ENCODE peak calls at places on chromosomes 16 and 17, in four cellular contexts. Y is GM12878, S is K562, A is HepG2. K is an unnamed sample.

GRCh38 chr16:15760129-15760528 is 96.7 kb downstream of the MYH11 start:
- DNase-seq in Y (no peak), S (no peak), A (no peak), K (no peak)

GRCh38 chr16:1983544-1984346 is at the start of gene GFER:
- DNase-seq in A (peak), S (peak), Y (peak), K (peak)

GRCh38 chr16:66335704-66336329 is 30.7 kb upstream of the CDH5 start:
- DNase-seq in Y (no peak), S (no peak), A (no peak), K (no peak)

GRCh38 chr17:60102632-60103047 is 23.9 kb upstream of the HEATR6 start:
- DNase-seq in S (no peak), Y (no peak), A (no peak), K (no peak)

GRCh38 chr16:4370151-4370550 is 1.5 kb upstream of the VASN start:
- DNase-seq in Y (no peak), S (no peak), A (no peak), K (no peak)

GRCh38 chr16:1494711-1495110 is 1.6 kb downstream of the TELO2 start:
- DNase-seq in Y (no peak), S (no peak), A (no peak), K (no peak)

GRCh38 chr17:9672266-9672665 is 26.9 kb downstream of the USP43 start:
- DNase-seq in Y (no peak), A (no peak), S (no peak), K (no peak)

GRCh38 chr16:55552621-55553020 is 13.9 kb upstream of the CAPNS2 start:
- DNase-seq in Y (no peak), A (no peak), S (no peak), K (no peak)

GRCh38 chr16:25487888-25488287 is 203.9 kb upstream of the HS3ST4 start:
- DNase-seq in A (no peak), Y (no peak), S (no peak), K (no peak)

GRCh38 chr17:44607836-44608690 is 48.2 kb upstream of the MEIOC start:
- DNase-seq in A (peak), S (no peak), Y (no peak), K (peak)

GRCh38 chr17:36590082-36590481 is 1.6 kb upstream of the DHRS11 start:
- DNase-seq in S (peak), A (no peak), Y (no peak), K (no peak)

GRCh38 chr17:49229805-49230600 is 584 bp downstream of the PHOSPHO1 start:
- DNase-seq in S (no peak), A (no peak), Y (no peak), K (no peak)

GRCh38 chr17:58314706-58315015 is 13.9 kb downstream of the TSPOAP1 start:
- DNase-seq in S (no peak), Y (no peak), A (no peak), K (no peak)

GRCh38 chr17:78601577-78602190 is 24.5 kb upstream of the DNAH17 start:
- DNase-seq in A (peak), Y (no peak), S (no peak), K (no peak)

GRCh38 chr16:35516551-35516950 is 2057.1 kb downstream of the TP53TG3F start:
- DNase-seq in S (no peak), A (no peak), Y (no peak), K (no peak)

GRCh38 chr16:54462151-54462651 is 175.6 kb upstream of the IRX3 start:
- DNase-seq in A (no peak), Y (no peak), S (no peak), K (no peak)

GRCh38 chr17:21282231-21282630 is 2.3 kb upstream of the MAP2K3 start:
- DNase-seq in Y (no peak), A (no peak), S (no peak), K (no peak)

GRCh38 chr16:67105251-67105650 is 4.5 kb upstream of the PHAF1 start:
- DNase-seq in Y (no peak), A (no peak), S (no peak), K (no peak)

GRCh38 chr17:29115906-29116651 is 64.1 kb downstream of the MYO18A start:
- DNase-seq in Y (no peak), S (peak), A (peak), K (peak)

GRCh38 chr16:28596840-28597691 is at the start of gene SULT1A2:
- DNase-seq in A (peak), Y (no peak), S (peak), K (peak)

GRCh38 chr16:81786321-81786720 is 7.2 kb downstream of the PLCG2 start:
- DNase-seq in S (no peak), Y (no peak), A (no peak), K (no peak)

GRCh38 chr17:57455063-57455914 is 199.0 kb downstream of the MSI2 start:
- DNase-seq in A (no peak), Y (peak), S (no peak), K (no peak)

GRCh38 chr17:16930571-16931317 is 41.2 kb downstream of the TNFRSF13B start:
- DNase-seq in S (no peak), A (no peak), Y (no peak), K (no peak)

GRCh38 chr17:34076743-34077631 is 178.1 kb upstream of the CCL2 start:
- DNase-seq in S (no peak), A (no peak), Y (no peak), K (no peak)

GRCh38 chr16:66549284-66550131 is at the start of gene TK2:
- DNase-seq in Y (no peak), S (peak), A (peak), K (peak)

GRCh38 chr17:32483451-32484019 is 3.3 kb upstream of the CDK5R1 start:
- DNase-seq in Y (no peak), S (no peak), A (peak), K (peak)

GRCh38 chr16:64250866-64251265 is 871.0 kb downstream of the CDH11 start:
- DNase-seq in A (no peak), S (no peak), Y (no peak), K (no peak)

GRCh38 chr16:73000907-73001521 is 46.9 kb downstream of the ZFHX3 start:
- DNase-seq in A (no peak), S (no peak), Y (no peak), K (no peak)

DNA sequence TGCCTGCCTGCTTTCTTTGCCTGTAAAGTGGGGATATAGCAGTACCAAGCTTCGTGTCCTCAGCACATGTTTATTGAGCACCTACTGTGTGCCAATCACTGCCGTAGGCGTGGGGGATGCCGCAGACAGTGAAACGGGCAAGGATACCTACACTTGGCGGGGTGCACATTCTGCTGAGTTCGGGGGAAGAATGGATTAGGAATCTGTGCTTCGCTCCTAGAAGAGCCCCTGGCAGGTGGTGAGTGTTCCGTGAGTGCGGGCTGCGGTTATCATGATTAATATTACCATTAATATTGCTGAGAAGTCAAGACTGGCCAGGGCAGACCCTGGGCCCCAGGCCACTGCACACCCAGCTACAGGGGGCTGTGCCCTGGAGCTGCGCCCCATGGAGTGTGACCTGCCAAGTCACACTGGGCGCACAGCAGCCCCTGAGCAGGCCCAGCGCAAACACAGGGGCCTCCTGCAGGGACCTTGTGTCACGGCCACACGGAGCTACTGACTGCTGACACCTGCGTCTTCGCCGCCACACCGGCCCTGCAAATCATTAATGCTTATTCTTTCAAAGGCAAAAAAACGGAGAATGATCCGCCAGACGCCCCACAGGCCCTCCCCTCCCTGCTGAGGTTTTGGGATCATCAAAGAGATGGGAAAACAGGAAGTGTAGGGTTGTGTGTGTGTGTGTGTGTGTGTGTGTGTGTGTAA is 213.4 kb upstream of the GSE1 start:
- DNase-seq in A (no peak), Y (no peak), S (no peak), K (peak)
- TF ChIP-seq CREM in A (no peak), Y (no peak), S (no peak), K (no peak)

DNA sequence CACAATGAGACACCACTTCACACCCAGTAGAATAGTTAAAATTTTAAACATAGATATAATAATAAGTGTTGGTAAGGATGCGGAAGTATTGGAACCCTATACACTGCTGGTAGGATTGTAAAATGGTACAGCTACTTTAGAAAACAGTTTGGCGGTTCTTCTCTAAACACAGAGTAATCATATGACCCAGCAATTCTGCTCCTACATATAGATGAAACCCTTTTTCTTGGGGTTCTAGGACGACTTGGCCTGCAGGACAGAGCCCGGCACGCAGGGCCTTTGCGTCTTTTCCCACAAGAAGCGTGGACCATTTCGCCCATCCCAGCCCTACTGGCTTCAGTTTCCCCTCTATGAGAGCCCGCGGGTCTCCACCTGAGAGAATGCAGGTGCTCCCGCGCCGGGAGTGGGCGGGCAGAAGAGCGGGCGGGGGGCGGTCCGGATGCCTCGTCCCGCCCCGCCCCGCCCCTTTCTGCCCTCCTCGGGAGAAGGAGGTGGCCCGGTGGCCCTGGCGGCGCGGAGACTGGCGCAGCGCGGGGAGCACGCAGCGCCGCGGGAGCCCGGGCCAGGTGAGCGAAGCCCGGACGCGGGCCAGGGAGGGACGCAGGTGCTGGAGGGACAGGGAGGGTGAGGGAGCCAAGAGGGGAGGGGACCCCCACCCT is at the start of gene SDR42E2:
- DNase-seq in Y (no peak), A (no peak), S (peak), K (peak)
- TF ChIP-seq CREM in Y (no peak), A (no peak), S (no peak), K (no peak)

GRCh38 chr17:71427801-71428200 is 693.0 kb upstream of the SOX9 start:
- DNase-seq in Y (no peak), S (no peak), A (no peak), K (no peak)

GRCh38 chr17:71422968-71423367 is 697.9 kb upstream of the SOX9 start:
- DNase-seq in Y (no peak), S (no peak), A (no peak), K (no peak)

GRCh38 chr17:71428897-71429296 is 691.9 kb upstream of the SOX9 start:
- DNase-seq in A (no peak), Y (no peak), S (no peak), K (no peak)

GRCh38 chr17:71423871-71424546 is 696.8 kb upstream of the SOX9 start:
- DNase-seq in Y (no peak), A (no peak), S (no peak), K (no peak)
- TF ChIP-seq CREM in Y (no peak), A (no peak), S (no peak), K (no peak)

GRCh38 chr16:87464691-87465300 is 28.0 kb downstream of the ZCCHC14 start:
- DNase-seq in A (no peak), Y (no peak), S (peak), K (no peak)
- TF ChIP-seq CREM in A (no peak), Y (no peak), S (peak), K (no peak)

DNA sequence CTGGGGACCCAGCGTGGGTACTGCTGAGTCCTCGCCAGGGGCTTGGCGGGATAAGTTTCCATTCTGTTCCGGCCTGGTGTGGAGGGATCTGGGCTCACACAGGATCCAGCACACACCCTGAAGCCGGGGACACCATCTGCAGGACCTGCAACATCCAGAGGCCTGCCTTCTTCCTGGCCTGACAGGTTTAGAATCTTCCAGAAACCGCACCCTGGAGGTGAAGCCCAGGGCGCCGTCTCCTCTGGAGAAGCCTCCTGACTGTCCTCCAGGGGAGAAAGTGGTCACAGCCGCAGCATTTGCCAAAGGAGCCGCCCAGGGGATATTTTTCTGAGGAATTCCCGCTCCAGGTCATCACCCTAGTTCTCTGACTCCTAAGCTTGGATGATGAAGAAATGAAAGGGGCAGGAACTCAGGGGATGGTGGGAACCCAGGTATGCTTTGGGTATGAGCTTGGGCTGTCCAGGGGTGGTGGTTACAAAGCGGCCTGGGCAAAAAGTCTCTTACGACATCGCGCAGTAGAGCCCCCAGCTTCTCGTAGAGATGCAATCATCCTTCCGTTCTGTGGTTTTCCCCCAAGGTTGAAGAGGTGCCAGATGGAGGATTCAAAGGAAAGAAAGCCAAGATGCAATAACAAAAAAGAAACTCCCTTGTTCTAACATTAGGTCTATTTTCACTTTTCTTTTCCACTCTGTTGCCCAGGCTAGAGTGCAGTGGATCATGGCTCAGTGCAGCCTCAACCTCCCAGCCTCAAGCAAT is 9.1 kb upstream of the CRISPLD2 start:
- DNase-seq in S (no peak), A (no peak), Y (peak), K (no peak)
- TF ChIP-seq CREM in S (no peak), A (no peak), Y (no peak), K (no peak)

DNA sequence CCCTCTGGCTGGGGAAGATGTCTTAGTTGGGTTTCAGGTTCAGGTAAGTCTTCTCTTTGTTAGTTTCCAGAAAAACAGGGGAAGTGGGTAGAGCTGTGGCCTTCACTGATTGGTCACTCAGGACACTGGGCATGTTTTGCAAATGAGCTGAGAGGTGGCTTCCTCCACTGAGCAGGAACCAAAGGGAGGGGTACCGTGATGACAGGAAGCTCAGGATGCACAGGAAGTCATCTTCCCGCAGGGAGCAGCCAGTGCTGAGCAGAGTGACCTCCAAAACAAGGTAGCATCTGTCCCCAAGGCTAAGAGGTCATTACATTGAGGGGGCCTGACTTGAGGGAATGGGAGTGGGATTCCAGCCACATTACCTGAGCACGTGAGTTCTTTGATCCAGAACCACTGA is 5.6 kb downstream of the NT5C start:
- DNase-seq in Y (no peak), S (no peak), A (no peak), K (no peak)
- TF ChIP-seq CREM in Y (no peak), S (no peak), A (no peak), K (no peak)

GRCh38 chr17:43528319-43528987 is 17.7 kb downstream of the ETV4 start:
- DNase-seq in Y (no peak), A (peak), S (peak), K (no peak)
- TF ChIP-seq CREM in Y (no peak), A (peak), S (no peak), K (no peak)

GRCh38 chr17:61490540-61490975 is 38.3 kb downstream of the TBX4 start:
- DNase-seq in S (no peak), A (no peak), Y (no peak), K (no peak)
- TF ChIP-seq CREM in S (no peak), A (no peak), Y (no peak), K (no peak)

DNA sequence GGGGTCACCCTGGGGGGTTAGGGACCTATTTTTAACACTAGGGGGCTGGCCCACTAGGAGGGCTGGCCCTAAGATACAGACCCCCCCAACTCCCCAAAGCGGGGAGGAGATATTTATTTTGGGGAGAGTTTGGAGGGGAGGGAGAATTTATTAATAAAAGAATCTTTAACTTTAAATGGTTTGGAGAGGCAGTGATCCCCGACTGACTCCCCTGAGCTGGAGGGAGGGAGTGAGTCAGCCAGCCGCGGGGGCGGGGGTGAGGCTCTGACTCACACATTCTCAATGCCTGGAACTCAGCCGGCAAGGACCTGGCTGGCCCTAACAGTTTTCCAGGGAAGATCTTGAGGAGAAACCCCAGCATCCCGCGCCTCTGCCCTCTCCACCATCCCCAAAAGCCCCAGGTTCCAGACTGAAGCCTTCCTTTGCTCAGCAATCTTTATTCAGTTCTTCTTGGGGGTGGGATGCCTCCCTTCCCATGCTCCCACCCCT is 1.5 kb downstream of the HCFC1R1 start:
- DNase-seq in A (peak), Y (no peak), S (peak), K (peak)
- TF ChIP-seq CREM in A (no peak), Y (no peak), S (peak), K (no peak)